ENCODE peak calls at places on chromosomes 5 and 9, in eight cellular contexts. One of them, this sample, is unnamed.

GRCh38 chr9:71549023-71549422 is 219.3 kb downstream of the CEMIP2 start:
- DNase-seq in NCI-H1092 treated with DMSO at 0.1 percent for 48 hours: no peak
- DNase-seq in transverse colon: no peak
- DNase-seq in chondrocyte: no peak
- DNase-seq in fibroblast of mammary gland: no peak
- DNase-seq in upper lobe of right lung: no peak
- DNase-seq in neuronal stem cell: no peak
- DNase-seq in NCI-H1930: no peak
- DNase-seq in this sample: no peak

GRCh38 chr5:109779036-109779735 is 89.5 kb downstream of the MAN2A1 start:
- DNase-seq in chondrocyte: no peak
- DNase-seq in upper lobe of right lung: no peak
- DNase-seq in NCI-H1930: no peak
- DNase-seq in neuronal stem cell: no peak
- DNase-seq in fibroblast of mammary gland: peak
- DNase-seq in transverse colon: no peak
- DNase-seq in NCI-H1092 treated with DMSO at 0.1 percent for 48 hours: no peak
- DNase-seq in this sample: no peak

GRCh38 chr9:96027271-96028131 is 152.0 kb downstream of the ERCC6L2 start:
- DNase-seq in upper lobe of right lung: peak
- DNase-seq in NCI-H1092 treated with DMSO at 0.1 percent for 48 hours: no peak
- DNase-seq in chondrocyte: no peak
- DNase-seq in NCI-H1930: no peak
- DNase-seq in neuronal stem cell: no peak
- DNase-seq in transverse colon: no peak
- DNase-seq in fibroblast of mammary gland: no peak
- DNase-seq in this sample: no peak

GRCh38 chr9:98462310-98462709 is 206.9 kb upstream of the TBC1D2 start:
- DNase-seq in upper lobe of right lung: no peak
- DNase-seq in NCI-H1092 treated with DMSO at 0.1 percent for 48 hours: no peak
- DNase-seq in chondrocyte: no peak
- DNase-seq in transverse colon: no peak
- DNase-seq in fibroblast of mammary gland: no peak
- DNase-seq in neuronal stem cell: no peak
- DNase-seq in NCI-H1930: no peak
- DNase-seq in this sample: no peak

GRCh38 chr9:77426712-77427111 is 221.4 kb downstream of the GNA14 start:
- DNase-seq in NCI-H1930: no peak
- DNase-seq in neuronal stem cell: no peak
- DNase-seq in NCI-H1092 treated with DMSO at 0.1 percent for 48 hours: no peak
- DNase-seq in transverse colon: no peak
- DNase-seq in upper lobe of right lung: no peak
- DNase-seq in chondrocyte: no peak
- DNase-seq in fibroblast of mammary gland: no peak
- DNase-seq in this sample: no peak

GRCh38 chr9:136178773-136179075 is 26.2 kb downstream of the LHX3 start:
- DNase-seq in chondrocyte: no peak
- DNase-seq in upper lobe of right lung: no peak
- DNase-seq in transverse colon: no peak
- DNase-seq in fibroblast of mammary gland: no peak
- DNase-seq in NCI-H1092 treated with DMSO at 0.1 percent for 48 hours: no peak
- DNase-seq in NCI-H1930: no peak
- DNase-seq in neuronal stem cell: no peak
- DNase-seq in this sample: no peak

GRCh38 chr9:126226991-126227937 is 99.4 kb upstream of the MVB12B start:
- DNase-seq in fibroblast of mammary gland: no peak
- DNase-seq in transverse colon: no peak
- DNase-seq in neuronal stem cell: no peak
- DNase-seq in upper lobe of right lung: no peak
- DNase-seq in NCI-H1930: no peak
- DNase-seq in NCI-H1092 treated with DMSO at 0.1 percent for 48 hours: no peak
- DNase-seq in chondrocyte: no peak
- DNase-seq in this sample: peak

GRCh38 chr5:16776611-16777251 is 159.4 kb downstream of the MYO10 start:
- DNase-seq in NCI-H1930: peak
- DNase-seq in fibroblast of mammary gland: peak
- DNase-seq in NCI-H1092 treated with DMSO at 0.1 percent for 48 hours: peak
- DNase-seq in transverse colon: no peak
- DNase-seq in upper lobe of right lung: no peak
- DNase-seq in neuronal stem cell: no peak
- DNase-seq in chondrocyte: no peak
- DNase-seq in this sample: peak

GRCh38 chr5:9297171-9297570 is 248.7 kb downstream of the SEMA5A start:
- DNase-seq in NCI-H1930: no peak
- DNase-seq in fibroblast of mammary gland: no peak
- DNase-seq in upper lobe of right lung: no peak
- DNase-seq in NCI-H1092 treated with DMSO at 0.1 percent for 48 hours: no peak
- DNase-seq in chondrocyte: no peak
- DNase-seq in neuronal stem cell: no peak
- DNase-seq in transverse colon: no peak
- DNase-seq in this sample: no peak

GRCh38 chr5:56023296-56023695 is 28.5 kb upstream of the IL6ST start:
- DNase-seq in NCI-H1930: no peak
- DNase-seq in transverse colon: no peak
- DNase-seq in neuronal stem cell: no peak
- DNase-seq in NCI-H1092 treated with DMSO at 0.1 percent for 48 hours: no peak
- DNase-seq in chondrocyte: no peak
- DNase-seq in fibroblast of mammary gland: no peak
- DNase-seq in upper lobe of right lung: no peak
- DNase-seq in this sample: no peak

GRCh38 chr5:181167814-181168488 is 20.6 kb downstream of the OR2V2 start:
- DNase-seq in upper lobe of right lung: no peak
- DNase-seq in NCI-H1930: peak
- DNase-seq in fibroblast of mammary gland: no peak
- DNase-seq in neuronal stem cell: no peak
- DNase-seq in NCI-H1092 treated with DMSO at 0.1 percent for 48 hours: peak
- DNase-seq in chondrocyte: no peak
- DNase-seq in transverse colon: no peak
- DNase-seq in this sample: no peak

GRCh38 chr5:65892801-65893200 is 33.6 kb upstream of the ERBIN start:
- DNase-seq in chondrocyte: no peak
- DNase-seq in upper lobe of right lung: no peak
- DNase-seq in transverse colon: no peak
- DNase-seq in NCI-H1092 treated with DMSO at 0.1 percent for 48 hours: no peak
- DNase-seq in fibroblast of mammary gland: no peak
- DNase-seq in neuronal stem cell: no peak
- DNase-seq in NCI-H1930: no peak
- DNase-seq in this sample: no peak

GRCh38 chr9:137227057-137227852 is at the start of gene RNF224:
- DNase-seq in upper lobe of right lung: peak
- DNase-seq in NCI-H1092 treated with DMSO at 0.1 percent for 48 hours: peak
- DNase-seq in transverse colon: peak
- DNase-seq in NCI-H1930: peak
- DNase-seq in fibroblast of mammary gland: peak
- DNase-seq in chondrocyte: no peak
- DNase-seq in neuronal stem cell: peak
- DNase-seq in this sample: peak

GRCh38 chr5:88734191-88734640 is 148.8 kb downstream of the MEF2C start:
- DNase-seq in fibroblast of mammary gland: no peak
- DNase-seq in NCI-H1930: no peak
- DNase-seq in transverse colon: peak
- DNase-seq in NCI-H1092 treated with DMSO at 0.1 percent for 48 hours: no peak
- DNase-seq in neuronal stem cell: no peak
- DNase-seq in upper lobe of right lung: no peak
- DNase-seq in chondrocyte: no peak
- DNase-seq in this sample: peak

GRCh38 chr5:112267231-112267630 is 151.8 kb downstream of the EPB41L4A start:
- DNase-seq in transverse colon: no peak
- DNase-seq in fibroblast of mammary gland: no peak
- DNase-seq in NCI-H1930: no peak
- DNase-seq in NCI-H1092 treated with DMSO at 0.1 percent for 48 hours: no peak
- DNase-seq in upper lobe of right lung: no peak
- DNase-seq in neuronal stem cell: no peak
- DNase-seq in chondrocyte: no peak
- DNase-seq in this sample: no peak

GRCh38 chr9:11794984-11795383 is 898.2 kb upstream of the TYRP1 start:
- DNase-seq in neuronal stem cell: no peak
- DNase-seq in NCI-H1930: no peak
- DNase-seq in transverse colon: no peak
- DNase-seq in chondrocyte: no peak
- DNase-seq in NCI-H1092 treated with DMSO at 0.1 percent for 48 hours: no peak
- DNase-seq in upper lobe of right lung: no peak
- DNase-seq in fibroblast of mammary gland: no peak
- DNase-seq in this sample: no peak

GRCh38 chr5:149497357-149497756 is 53.9 kb downstream of the CSNK1A1 start:
- DNase-seq in upper lobe of right lung: no peak
- DNase-seq in fibroblast of mammary gland: peak
- DNase-seq in NCI-H1092 treated with DMSO at 0.1 percent for 48 hours: no peak
- DNase-seq in chondrocyte: no peak
- DNase-seq in transverse colon: no peak
- DNase-seq in NCI-H1930: no peak
- DNase-seq in neuronal stem cell: no peak
- DNase-seq in this sample: no peak

GRCh38 chr9:8492679-8493078 is 693.1 kb upstream of the DMAC1 start:
- DNase-seq in upper lobe of right lung: no peak
- DNase-seq in neuronal stem cell: no peak
- DNase-seq in NCI-H1092 treated with DMSO at 0.1 percent for 48 hours: no peak
- DNase-seq in fibroblast of mammary gland: no peak
- DNase-seq in chondrocyte: no peak
- DNase-seq in transverse colon: no peak
- DNase-seq in NCI-H1930: no peak
- DNase-seq in this sample: no peak

GRCh38 chr5:88875609-88876234 is 7.3 kb downstream of the MEF2C start:
- DNase-seq in transverse colon: no peak
- DNase-seq in upper lobe of right lung: no peak
- DNase-seq in NCI-H1092 treated with DMSO at 0.1 percent for 48 hours: no peak
- DNase-seq in chondrocyte: no peak
- DNase-seq in NCI-H1930: no peak
- DNase-seq in neuronal stem cell: no peak
- DNase-seq in fibroblast of mammary gland: no peak
- DNase-seq in this sample: peak

This sample was measured in pons.